ENCODE peak calls at places on chromosomes 6 and 20, in five cellular contexts. F, U, P, O and I are unnamed samples.

GRCh38 chr20:51404297-51405060 is 138.0 kb downstream of the NFATC2 start:
- DNase-seq in F (no peak), O (peak; percentile 67), P (no peak), U (peak; percentile 55), I (no peak)

GRCh38 chr6:166905505-166906134 is 50.7 kb downstream of the RNASET2 start:
- DNase-seq in F (no peak), P (no peak), O (no peak), U (no peak), I (no peak)

GRCh38 chr20:43798591-43799149 is 71.9 kb upstream of the GTSF1L start:
- DNase-seq in P (no peak), F (no peak), O (no peak), U (no peak), I (no peak)

GRCh38 chr20:363319-364078 is 16.6 kb downstream of the NRSN2 start:
- DNase-seq in F (no peak), U (no peak), O (no peak), P (no peak), I (no peak)

GRCh38 chr6:130602151-130602770 is 224.9 kb upstream of the SMLR1 start:
- DNase-seq in O (no peak), P (no peak), F (peak; percentile 78), U (no peak), I (peak; percentile 92)

GRCh38 chr6:138161434-138162103 is at the start of gene ARFGEF3:
- DNase-seq in O (peak; percentile 89), P (no peak), U (peak; percentile 82), F (no peak), I (no peak)

GRCh38 chr20:6169251-6169650 is 46.4 kb upstream of the FERMT1 start:
- DNase-seq in F (no peak), O (no peak), U (no peak), P (no peak), I (no peak)

GRCh38 chr6:3293271-3294155 is 34.8 kb downstream of the PSMG4 start:
- DNase-seq in U (no peak), P (no peak), F (no peak), O (peak; percentile 51), I (no peak)

GRCh38 chr6:2763345-2763841 is 1.8 kb upstream of the WRNIP1 start:
- DNase-seq in U (no peak), P (no peak), O (peak; percentile 76), F (no peak), I (no peak)

GRCh38 chr6:21331221-21331620 is 262.3 kb upstream of the SOX4 start:
- DNase-seq in P (no peak), U (no peak), F (peak; percentile 8), O (no peak), I (no peak)

GRCh38 chr6:21348462-21349195 is 244.9 kb upstream of the SOX4 start:
- DNase-seq in F (peak; percentile 69), O (peak; percentile 70), U (no peak), P (no peak), I (no peak)

GRCh38 chr20:23039136-23039875 is 4.2 kb downstream of the SSTR4 start:
- DNase-seq in O (no peak), F (no peak), P (peak; percentile 1), U (no peak), I (no peak)

GRCh38 chr6:108363113-108363512 is 68.3 kb downstream of the AFG1L start:
- DNase-seq in U (no peak), O (no peak), P (no peak), F (no peak), I (no peak)

GRCh38 chr6:108361312-108361932 is 66.6 kb downstream of the AFG1L start:
- DNase-seq in U (no peak), F (no peak), O (no peak), P (no peak), I (no peak)

GRCh38 chr6:108360919-108361311 is 66.1 kb downstream of the AFG1L start:
- DNase-seq in P (no peak), U (no peak), F (no peak), O (no peak), I (no peak)

GRCh38 chr6:108362455-108362854 is 67.6 kb downstream of the AFG1L start:
- DNase-seq in O (no peak), F (no peak), U (no peak), P (no peak), I (no peak)

GRCh38 chr6:108359901-108360882 is 65.3 kb downstream of the AFG1L start:
- DNase-seq in P (no peak), U (no peak), O (no peak), F (no peak), I (no peak)
- TF ChIP-seq CTCF in P (peak; percentile 37), U (no peak), O (peak; percentile 11), F (no peak), I (no peak)

DNA sequence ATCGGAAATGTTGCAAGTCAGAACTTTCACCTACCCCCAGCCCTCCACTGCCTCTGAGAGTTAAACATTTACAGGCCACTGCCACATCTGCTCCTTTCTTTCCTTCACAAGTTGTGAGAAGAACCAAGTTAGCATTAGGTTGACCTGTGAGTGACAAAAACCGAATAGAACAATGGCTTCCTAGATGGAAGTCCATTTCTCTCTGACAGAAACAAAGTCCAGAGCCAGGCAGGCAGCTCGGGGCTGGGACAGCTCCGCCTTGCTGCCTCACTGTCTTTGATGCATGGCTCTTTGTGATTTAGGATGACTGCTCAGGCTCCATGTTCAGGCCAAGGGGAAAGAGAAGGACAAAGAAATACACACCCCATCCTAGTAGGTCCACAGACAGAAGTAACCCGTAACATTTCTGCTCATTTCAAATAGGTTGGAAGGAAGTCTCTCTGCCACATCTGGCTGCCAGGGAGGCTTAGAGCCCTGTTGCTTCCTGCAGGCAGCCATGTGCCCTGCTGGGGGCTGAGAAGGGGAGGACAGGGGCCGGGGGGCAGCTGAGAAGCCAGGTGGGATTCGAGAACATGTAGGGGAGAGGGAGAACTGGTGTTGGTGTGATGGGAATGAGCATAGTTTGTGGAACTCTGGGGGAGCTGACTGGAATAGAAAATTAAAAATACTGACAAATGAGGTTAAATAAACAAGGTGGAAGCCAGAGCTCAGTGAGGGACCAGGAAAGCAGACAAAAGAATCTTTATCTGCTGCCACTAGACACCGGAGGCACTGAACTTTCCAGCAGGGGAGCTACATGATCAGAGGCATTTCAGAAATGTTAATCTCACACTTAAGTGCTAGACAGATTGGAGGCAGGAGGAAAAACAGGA is 19.5 kb upstream of the IER3 start:
- DNase-seq in U (no peak), O (no peak), P (peak; percentile 29), F (no peak), I (no peak)
- H3K4me3 ChIP-seq in U (no peak overlapping the region), O (no peak overlapping the region), P (no peak overlapping the region), F (no peak overlapping the region), I (no peak overlapping the region)

GRCh38 chr6:35844290-35844689 is 39.1 kb downstream of the LHFPL5 start:
- DNase-seq in P (no peak), F (no peak), U (no peak), O (no peak), I (no peak)

GRCh38 chr6:35852994-35853393 is 47.8 kb downstream of the LHFPL5 start:
- DNase-seq in U (no peak), O (no peak), F (no peak), P (no peak), I (no peak)

DNA sequence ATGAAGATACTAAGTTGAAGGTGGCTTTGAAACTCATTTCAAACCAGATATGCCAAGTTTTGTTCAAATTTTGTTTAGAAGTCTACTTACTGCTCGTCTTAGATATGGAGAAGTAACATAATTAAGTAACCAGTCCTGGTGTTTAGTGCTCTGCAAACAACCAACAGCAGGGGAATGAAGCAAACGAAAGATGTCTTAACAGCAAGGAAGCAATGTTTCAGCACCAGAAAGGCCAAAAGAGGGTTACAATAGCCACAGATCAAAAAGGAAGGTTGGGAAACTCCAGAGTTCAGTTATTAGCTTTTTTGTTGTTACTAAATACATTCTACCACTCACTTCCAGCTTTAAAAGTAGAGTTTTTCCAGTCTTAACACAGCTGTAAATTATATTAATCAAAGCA is 45.1 kb downstream of the LHFPL5 start:
- DNase-seq in P (no peak), O (no peak), F (no peak), U (no peak), I (no peak)
- H3K36me3 ChIP-seq in P (peaks cover 86% of the 10 kb centered on the region), O (peaks cover 12% of the 10 kb centered on the region), F (no peaks in the 10 kb centered on the region), U (peaks cover 89% of the 10 kb centered on the region), I (peaks cover 1% of the 10 kb centered on the region)

GRCh38 chr6:117829594-117830319 is 77.3 kb upstream of the SLC35F1 start:
- DNase-seq in P (no peak), U (no peak), O (no peak), F (peak; percentile 22), I (no peak)
- TF ChIP-seq CTCF in P (peak; percentile 24), U (no peak), O (peak; percentile 13), F (peak; percentile 37), I (peak; percentile 61)

GRCh38 chr6:297571-298232 is 5.4 kb downstream of the DUSP22 start:
- DNase-seq in P (no peak), O (no peak), F (no peak), U (no peak), I (no peak)
- H3K4me3 ChIP-seq in P (no peak overlapping the region), O (no peak overlapping the region), F (no peak overlapping the region), U (no peak overlapping the region), I (no peak overlapping the region)

GRCh38 chr20:49096212-49096730 is 50.2 kb downstream of the CSE1L start:
- DNase-seq in F (no peak), O (no peak), P (no peak), U (no peak), I (no peak)
- H3K36me3 ChIP-seq in F (peaks cover 8% of the 10 kb centered on the region), O (peaks cover 74% of the 10 kb centered on the region), P (peaks cover 97% of the 10 kb centered on the region), U (peaks cover 81% of the 10 kb centered on the region), I (peaks cover 4% of the 10 kb centered on the region)